ENCODE peak calls at places on chromosomes 3 and 15, in eight cellular contexts. W, I, D, J, N, H, Q and L are unnamed samples.

GRCh38 chr3:193132923-193133463 is 108.0 kb upstream of the PLAAT1 start:
- DNase-seq in W (no peak), H (peak), I (no peak), J (peak), D (no peak), N (no peak), Q (no peak), L (no peak)

GRCh38 chr3:46472056-46472455 is 7.4 kb upstream of the LTF start:
- DNase-seq in I (no peak), N (no peak), H (no peak), J (no peak), D (no peak), W (no peak), Q (no peak), L (no peak)

GRCh38 chr3:125416235-125416634 is 41.1 kb upstream of the ZNF148 start:
- DNase-seq in W (no peak), N (no peak), H (no peak), D (no peak), I (no peak), Q (no peak), J (no peak), L (no peak)

GRCh38 chr3:126017310-126017709 is 48.3 kb downstream of the ROPN1B start:
- DNase-seq in H (no peak), J (no peak), I (no peak), D (no peak), Q (no peak), W (no peak), N (no peak), L (no peak)

GRCh38 chr15:73983211-73983727 is 8.8 kb downstream of the STOML1 start:
- DNase-seq in I (no peak), D (no peak), N (no peak), J (peak), W (no peak), H (no peak), Q (no peak), L (no peak)

GRCh38 chr15:35506272-35506870 is 39.6 kb downstream of the DPH6 start:
- DNase-seq in I (no peak), J (no peak), Q (no peak), W (no peak), D (no peak), N (no peak), H (no peak), L (no peak)

GRCh38 chr3:138944842-138945645 is 1.9 kb downstream of the FOXL2 start:
- DNase-seq in D (no peak), I (no peak), W (no peak), H (no peak), N (peak), J (no peak), Q (peak), L (no peak)

GRCh38 chr3:112778298-112779008 is 68.2 kb downstream of the CD200R1L start:
- DNase-seq in J (peak), Q (no peak), N (peak), H (peak), W (no peak), I (no peak), D (no peak), L (no peak)

GRCh38 chr3:125351814-125352456 is 23.2 kb downstream of the ZNF148 start:
- DNase-seq in N (peak), I (no peak), Q (no peak), H (no peak), J (no peak), D (no peak), W (no peak), L (no peak)

GRCh38 chr3:88318067-88318466 is 168.3 kb downstream of the C3orf38 start:
- DNase-seq in H (no peak), W (no peak), J (no peak), I (no peak), Q (no peak), N (no peak), D (no peak), L (no peak)

GRCh38 chr3:89079944-89080343 is 27.5 kb upstream of the EPHA3 start:
- DNase-seq in H (no peak), I (no peak), J (no peak), D (no peak), W (no peak), N (no peak), Q (no peak), L (no peak)

GRCh38 chr3:172627057-172627809 is 83.6 kb downstream of the NCEH1 start:
- DNase-seq in J (peak), Q (no peak), H (no peak), N (peak), D (no peak), I (no peak), W (no peak), L (no peak)

GRCh38 chr15:33149919-33150318 is 44.6 kb downstream of the FMN1 start:
- DNase-seq in H (no peak), N (no peak), D (no peak), Q (no peak), I (no peak), J (peak), W (no peak), L (no peak)

GRCh38 chr3:24185738-24186384 is 240.8 kb downstream of the NR1D2 start:
- DNase-seq in D (no peak), N (peak), J (peak), W (no peak), I (peak), H (peak), Q (peak), L (no peak)

GRCh38 chr15:68678746-68679145 is 100.0 kb downstream of the CORO2B start:
- DNase-seq in J (no peak), W (no peak), H (no peak), D (no peak), N (no peak), I (no peak), Q (no peak), L (no peak)

GRCh38 chr15:68644088-68644904 is 65.5 kb downstream of the CORO2B start:
- DNase-seq in H (peak), D (no peak), N (peak), J (peak), I (peak), W (no peak), Q (no peak), L (no peak)

GRCh38 chr3:71513081-71513480 is 70.4 kb downstream of the FOXP1 start:
- DNase-seq in D (no peak), N (no peak), I (no peak), Q (no peak), W (no peak), H (no peak), J (no peak), L (no peak)

GRCh38 chr3:4751057-4752051 is 227.9 kb upstream of the BHLHE40 start:
- DNase-seq in D (no peak), H (peak), Q (no peak), W (no peak), J (peak), I (no peak), N (no peak), L (no peak)

GRCh38 chr3:126845910-126846309 is 137.0 kb upstream of the PLXNA1 start:
- DNase-seq in W (no peak), N (no peak), J (no peak), H (no peak), I (no peak), D (no peak), Q (no peak), L (no peak)

GRCh38 chr3:172586447-172586846 is 63.2 kb upstream of the TNFSF10 start:
- DNase-seq in D (no peak), I (no peak), J (no peak), N (peak), H (no peak), Q (no peak), W (no peak), L (no peak)

GRCh38 chr3:148079370-148079769 is 618.3 kb upstream of the AGTR1 start:
- DNase-seq in D (no peak), H (no peak), W (peak), Q (peak), J (no peak), N (peak), I (peak), L (no peak)

GRCh38 chr3:61903931-61904657 is 342.7 kb downstream of the PTPRG start:
- DNase-seq in N (no peak), Q (no peak), D (no peak), J (peak), H (peak), W (no peak), I (peak), L (no peak)

GRCh38 chr15:42133892-42134502 is 22.4 kb downstream of the PLA2G4F start:
- DNase-seq in H (peak), W (peak), N (peak), I (no peak), D (peak), Q (peak), J (peak), L (peak)